ENCODE peak calls at places on chromosomes 16 and 17, in six cellular contexts. N is upper lobe of right lung, G is fibroblast of the aortic adventitia, R is psoas muscle, C is progenitor cell of endocrine pancreas, M is GM23338. A is an unnamed sample.

GRCh38 chr17:31003225-31003866 is 32.5 kb downstream of the RNF135 start:
- DNase-seq in G (no peak), R (no peak), N (no peak), M (no peak), C (no peak), A (no peak)

GRCh38 chr17:60577147-60577925 is 22.7 kb upstream of the PPM1D start:
- DNase-seq in M (peak), G (peak), N (no peak), C (no peak), R (no peak), A (no peak)

GRCh38 chr17:68257924-68258323 is 10.1 kb downstream of the AMZ2 start:
- DNase-seq in G (no peak), N (no peak), M (no peak), C (no peak), R (no peak), A (no peak)

GRCh38 chr17:382644-383533 is 30.3 kb upstream of the RPH3AL start:
- DNase-seq in R (no peak), M (peak), G (peak), N (no peak), C (no peak), A (no peak)

GRCh38 chr17:29145289-29146058 is 34.7 kb downstream of the MYO18A start:
- DNase-seq in R (peak), G (peak), C (no peak), M (peak), N (peak), A (no peak)

GRCh38 chr16:57541754-57542435 is 548 bp upstream of the ADGRG5 start:
- DNase-seq in R (no peak), M (no peak), G (no peak), N (no peak), C (no peak), A (no peak)

GRCh38 chr16:73199214-73199613 is 151.3 kb upstream of the ZFHX3 start:
- DNase-seq in G (no peak), M (no peak), R (no peak), N (no peak), C (no peak), A (no peak)

GRCh38 chr16:66590322-66590721 is 11.1 kb downstream of the CMTM2 start:
- DNase-seq in R (no peak), M (no peak), C (no peak), N (no peak), G (no peak), A (no peak)

GRCh38 chr16:50266337-50267091 is at the start of gene ADCY7:
- DNase-seq in M (peak), C (no peak), G (peak), N (peak), R (peak), A (no peak)

GRCh38 chr17:61251939-61252865 is 147.4 kb upstream of the TBX2 start:
- DNase-seq in M (no peak), N (peak), G (peak), R (peak), C (no peak), A (peak)

GRCh38 chr16:84749815-84750214 is 50.0 kb downstream of the USP10 start:
- DNase-seq in M (no peak), C (no peak), R (no peak), G (no peak), N (no peak), A (no peak)

GRCh38 chr16:84746875-84747274 is 47.1 kb downstream of the USP10 start:
- DNase-seq in M (peak), R (no peak), N (no peak), C (no peak), G (no peak), A (no peak)

GRCh38 chr16:84751241-84751640 is 51.4 kb downstream of the USP10 start:
- DNase-seq in C (no peak), G (no peak), R (no peak), M (no peak), N (no peak), A (no peak)

GRCh38 chr16:84746231-84746630 is 46.4 kb downstream of the USP10 start:
- DNase-seq in N (no peak), C (no peak), G (no peak), R (no peak), M (no peak), A (no peak)

DNA sequence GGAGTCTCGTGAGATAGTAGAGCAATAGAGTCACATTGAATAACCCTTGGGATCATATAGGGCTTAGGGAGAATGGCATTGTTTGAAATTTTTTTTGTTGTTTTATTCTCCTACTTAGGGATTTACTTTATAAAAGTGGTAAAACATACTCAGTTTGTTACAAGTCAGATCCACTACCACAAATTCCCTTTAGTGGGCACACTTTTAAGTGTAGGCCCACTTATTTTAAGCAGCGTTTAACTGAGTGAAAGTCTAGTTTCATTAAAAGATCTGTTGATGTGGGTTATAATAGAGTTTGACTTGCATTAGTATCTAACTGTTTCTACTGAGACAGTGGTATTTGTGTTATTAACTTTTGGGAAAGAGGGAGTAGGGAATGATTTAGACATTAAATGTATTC is 49.3 kb downstream of the USP10 start:
- DNase-seq in G (no peak), N (no peak), C (no peak), M (no peak), R (no peak), A (no peak)
- TF ChIP-seq CTCF in G (no peak), N (no peak), C (no peak), M (no peak), R (no peak), A (no peak)

DNA sequence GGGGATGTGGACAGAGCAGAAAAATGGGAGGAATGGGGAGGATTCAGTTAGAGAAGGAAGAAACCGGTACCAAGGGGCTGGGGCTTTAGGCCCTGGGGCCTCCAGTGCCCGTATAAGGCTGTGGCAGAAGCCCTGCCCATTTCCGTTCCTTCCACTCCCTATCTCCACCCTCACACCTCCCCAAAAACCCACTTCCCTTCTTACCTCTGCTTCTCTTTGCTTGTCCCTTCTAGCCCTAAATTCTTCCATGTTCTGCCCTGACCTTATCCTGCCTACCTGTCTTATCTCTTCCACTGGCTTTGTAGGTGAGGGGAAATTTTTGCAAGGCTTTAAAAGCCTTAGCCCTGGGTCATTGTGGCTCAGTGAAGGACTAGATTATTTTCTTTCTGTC is 4.1 kb downstream of the RNF167 start:
- DNase-seq in G (no peak), N (no peak), C (no peak), M (peak), R (no peak), A (no peak)
- TF ChIP-seq CTCF in G (no peak), N (no peak), C (no peak), M (no peak), R (no peak), A (no peak)

DNA sequence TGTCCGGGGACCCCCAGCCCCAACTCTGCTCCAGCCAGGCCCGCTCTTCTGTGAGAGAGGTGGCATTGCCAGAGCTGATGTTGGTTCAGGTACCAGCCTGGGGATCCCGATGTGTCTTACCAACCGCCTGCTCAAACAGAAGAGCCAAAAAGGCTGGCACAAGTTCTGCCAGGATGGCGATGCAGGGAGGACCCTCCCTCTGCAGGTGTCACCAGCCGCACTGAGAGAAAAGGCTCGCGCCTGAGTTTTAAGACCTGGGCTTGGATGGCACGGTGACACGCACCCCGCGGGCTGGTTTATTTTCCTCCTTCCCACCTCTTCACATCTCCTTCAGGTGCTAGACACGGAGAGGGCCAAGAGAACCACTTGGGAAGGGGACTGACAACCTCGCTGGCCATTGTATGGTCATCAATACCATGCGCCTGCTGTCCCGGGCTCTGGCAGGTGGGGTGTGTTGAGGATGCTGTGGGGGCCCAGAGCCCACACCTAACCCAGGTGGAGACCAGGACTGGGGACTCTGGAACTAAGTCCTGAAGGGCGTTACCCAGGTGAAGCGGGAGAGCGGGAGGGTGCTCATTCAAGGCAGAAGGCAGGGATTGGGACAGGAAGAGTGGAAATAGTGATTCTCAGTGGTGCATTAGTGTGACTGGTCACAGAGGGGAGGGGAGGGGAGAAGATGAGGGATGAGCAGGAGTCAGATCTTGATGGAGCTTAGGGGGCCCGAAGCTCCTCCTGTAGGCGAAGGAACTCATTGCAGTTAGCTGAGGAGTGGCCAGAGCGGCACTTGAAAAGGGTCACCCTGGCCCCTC is 16.3 kb downstream of the FOXJ1 start:
- DNase-seq in M (peak), R (no peak), G (no peak), N (no peak), C (no peak), A (no peak)
- TF ChIP-seq CTCF in M (peak), R (no peak), G (peak), N (no peak), C (peak), A (no peak)

GRCh38 chr17:2592974-2593845 is at the start of gene PAFAH1B1:
- DNase-seq in M (peak), R (peak), N (peak), G (peak), C (peak), A (peak)
- TF ChIP-seq CTCF in M (no peak), R (peak), N (peak), G (no peak), C (no peak), A (peak)

GRCh38 chr17:4733073-4733531 is 1.9 kb downstream of the MED11 start:
- DNase-seq in R (no peak), M (peak), N (no peak), C (no peak), G (no peak), A (no peak)
- TF ChIP-seq CTCF in R (no peak), M (peak), N (peak), C (peak), G (no peak), A (peak)

DNA sequence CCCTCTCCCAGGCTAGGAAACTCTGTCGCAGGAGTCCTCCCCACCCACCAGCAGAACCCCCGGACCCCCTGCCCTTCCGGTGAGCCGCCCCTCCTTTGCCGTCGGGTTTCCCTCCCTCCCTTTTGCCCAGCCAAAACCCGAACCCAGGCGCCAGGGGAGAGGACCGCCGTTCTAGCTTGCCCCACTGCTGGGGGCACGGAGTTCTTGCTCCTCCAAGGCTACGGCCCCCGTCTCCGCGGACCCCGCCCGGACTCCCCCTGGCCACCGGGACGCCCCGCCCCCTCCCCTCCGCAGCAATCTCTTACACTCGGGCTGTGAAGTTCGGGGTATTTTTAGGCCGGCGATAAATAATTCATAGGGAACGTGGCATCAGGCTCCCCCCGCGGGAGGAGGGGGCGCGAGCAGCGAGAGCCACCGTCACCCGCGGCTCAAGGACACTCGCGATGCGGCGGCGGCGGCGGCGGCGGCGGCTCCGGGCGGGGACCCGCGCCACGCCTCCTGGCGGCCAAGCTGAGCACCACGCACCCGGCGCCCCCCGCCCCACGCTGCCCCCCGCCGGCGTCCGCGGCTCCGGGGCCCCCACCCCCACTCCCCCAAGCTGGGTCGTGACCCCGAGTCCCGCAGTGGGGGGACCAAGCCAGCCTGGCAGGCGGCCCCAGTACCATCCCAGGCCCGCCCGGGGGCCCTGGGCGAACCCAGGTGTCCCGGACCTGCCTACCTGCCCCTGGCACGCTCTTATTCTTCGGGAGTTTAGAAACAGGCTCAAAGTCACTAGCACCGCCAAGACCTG is at the start of gene GRIN2C:
- DNase-seq in M (no peak), G (no peak), N (no peak), C (no peak), R (no peak), A (no peak)
- TF ChIP-seq CTCF in M (peak), G (no peak), N (peak), C (peak), R (peak), A (peak)

GRCh38 chr17:50129946-50130777 is at the start of gene SAMD14:
- DNase-seq in N (peak), M (peak), R (no peak), G (no peak), C (no peak), A (no peak)

GRCh38 chr17:50127661-50128361 is 2.1 kb downstream of the SAMD14 start:
- DNase-seq in C (no peak), N (no peak), R (no peak), G (no peak), M (peak), A (no peak)

GRCh38 chr17:50128441-50129302 is 1.3 kb downstream of the SAMD14 start:
- DNase-seq in R (no peak), C (no peak), M (peak), N (peak), G (no peak), A (no peak)

GRCh38 chr17:50130778-50131317 is 888 bp upstream of the SAMD14 start:
- DNase-seq in C (no peak), M (peak), G (no peak), N (no peak), R (no peak), A (no peak)

GRCh38 chr17:50129303-50129945 is 536 bp downstream of the SAMD14 start:
- DNase-seq in G (no peak), M (peak), C (no peak), N (peak), R (no peak), A (no peak)
- TF ChIP-seq CTCF in G (no peak), M (no peak), C (no peak), N (no peak), R (no peak), A (no peak)

DNA sequence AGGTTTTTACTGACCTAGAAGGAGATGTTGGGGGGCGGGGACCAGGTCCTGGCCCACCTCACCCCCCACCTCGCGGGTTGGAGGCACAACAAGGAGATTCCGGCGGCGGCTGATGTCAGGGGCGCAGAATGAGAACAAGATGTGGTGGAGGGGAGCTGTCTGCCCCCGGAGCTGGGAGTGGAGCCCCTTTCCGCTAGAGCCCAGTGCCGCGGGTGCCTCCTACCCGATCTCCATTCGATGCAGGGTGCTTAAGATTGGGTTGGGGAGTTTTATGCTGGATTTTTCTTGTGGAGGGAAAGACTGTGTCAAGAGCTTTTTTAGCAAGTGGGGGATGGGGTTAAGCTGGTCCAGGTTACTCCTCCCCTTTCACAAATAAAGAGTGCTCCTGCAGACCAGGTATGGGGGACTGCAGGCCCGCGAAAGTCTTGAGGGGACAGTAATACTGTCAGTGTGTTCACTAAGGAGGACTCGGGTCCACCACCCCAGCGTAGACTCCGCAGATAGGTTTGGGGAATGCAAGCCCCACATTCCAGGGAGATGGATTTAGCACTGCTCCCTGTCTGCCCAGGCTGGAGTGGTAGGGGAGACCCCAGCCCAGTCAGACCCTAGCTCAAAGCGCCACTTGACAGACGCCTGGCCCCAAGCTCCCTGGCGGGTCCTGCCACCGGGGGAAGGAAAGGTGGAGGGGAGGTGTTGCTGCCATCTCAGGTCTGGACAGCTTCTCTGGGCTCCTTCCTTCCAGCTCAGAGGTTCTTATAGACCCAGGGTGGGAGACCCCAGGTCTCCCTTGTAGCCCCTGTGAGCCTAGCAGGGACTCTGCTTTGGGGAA is 2.0 kb downstream of the CACNA1G start:
- DNase-seq in M (peak), R (no peak), C (no peak), G (no peak), N (no peak), A (no peak)
- TF ChIP-seq CTCF in M (no peak), R (no peak), C (no peak), G (no peak), N (no peak), A (no peak)

A was measured in esophagus muscularis mucosa.